ENCODE peak calls at places on chromosomes 2 and 18, in four cellular contexts. M, Y, B and K are unnamed samples.
A peak's percentile ranks its signal among the peaks of the same experiment; 100 is the strongest.

GRCh38 chr2:1687254-1687653 is 57.1 kb downstream of the PXDN start:
- DNase-seq in M (no peak), Y (peak; percentile 46), B (no peak), K (no peak)

GRCh38 chr18:36294031-36294430 is 3.5 kb upstream of the FHOD3 start:
- DNase-seq in M (no peak), Y (no peak), B (no peak), K (no peak)

GRCh38 chr2:187263675-187264580 is 184.1 kb downstream of the CALCRL start:
- DNase-seq in M (no peak), Y (no peak), B (no peak), K (no peak)

GRCh38 chr2:32937602-32938450 is 8.9 kb upstream of the LTBP1 start:
- DNase-seq in M (peak; percentile 12), Y (peak; percentile 48), B (no peak), K (peak; percentile 71)

GRCh38 chr2:232689152-232689910 is 7.8 kb upstream of the GIGYF2 start:
- DNase-seq in M (peak; percentile 19), Y (peak; percentile 39), B (no peak), K (peak; percentile 81)

GRCh38 chr2:171968509-171968908 is 31.2 kb upstream of the METAP1D start:
- DNase-seq in M (no peak), Y (no peak), B (no peak), K (no peak)

GRCh38 chr18:26225915-26226228 is 373 bp upstream of the TAF4B start:
- DNase-seq in M (no peak), Y (no peak), B (no peak), K (no peak)

GRCh38 chr18:48850891-48851302 is 99.9 kb downstream of the SMAD7 start:
- DNase-seq in M (peak; percentile 89), Y (peak; percentile 66), B (no peak), K (peak; percentile 69)

GRCh38 chr2:160278101-160278888 is 78.2 kb upstream of the ITGB6 start:
- DNase-seq in M (no peak), Y (no peak), B (no peak), K (no peak)

GRCh38 chr2:10054976-10055375 is 11.6 kb downstream of the KLF11 start:
- DNase-seq in M (no peak), Y (no peak), B (no peak), K (no peak)

GRCh38 chr2:26559556-26559955 is 81.6 kb downstream of the CIB4 start:
- DNase-seq in M (no peak), Y (no peak), B (no peak), K (no peak)

GRCh38 chr2:61450144-61450543 is 20.7 kb downstream of the USP34 start:
- DNase-seq in M (no peak), Y (no peak), B (no peak), K (peak; percentile 42)

GRCh38 chr18:67211646-67212045 is 304.9 kb downstream of the DSEL start:
- DNase-seq in M (no peak), Y (no peak), B (no peak), K (peak; percentile 22)

GRCh38 chr2:171579481-171579880 is 57.2 kb downstream of the CYBRD1 start:
- DNase-seq in M (no peak), Y (no peak), B (no peak), K (no peak)

GRCh38 chr2:237677951-237678481 is 50.6 kb downstream of the LRRFIP1 start:
- DNase-seq in M (peak; percentile 99), Y (peak; percentile 71), B (no peak), K (peak; percentile 96)

GRCh38 chr2:128520787-128521186 is 202.1 kb upstream of the HS6ST1 start:
- DNase-seq in M (no peak), Y (no peak), B (no peak), K (no peak)

GRCh38 chr18:31835528-31836138 is 75.0 kb upstream of the SLC25A52 start:
- DNase-seq in M (no peak), Y (peak; percentile 31), B (no peak), K (peak; percentile 45)

GRCh38 chr2:113178069-113178468 is 4.3 kb downstream of the PSD4 start:
- DNase-seq in M (no peak), Y (no peak), B (peak; percentile 9), K (no peak)

GRCh38 chr2:212649646-212650045 is 111.0 kb upstream of the ERBB4 start:
- DNase-seq in M (no peak), Y (no peak), B (no peak), K (no peak)

GRCh38 chr2:88831792-88832248 is 140.3 kb downstream of the RPIA start:
- DNase-seq in M (peak; percentile 22), Y (peak; percentile 6), B (peak; percentile 71), K (peak; percentile 81)

GRCh38 chr2:151051584-151052220 is 210.0 kb downstream of the RBM43 start:
- DNase-seq in M (peak; percentile 73), Y (peak; percentile 67), B (no peak), K (peak; percentile 80)

GRCh38 chr2:85534099-85534498 is 4.9 kb upstream of the MAT2A start:
- DNase-seq in M (no peak), Y (no peak), B (no peak), K (no peak)

GRCh38 chr2:8472545-8473361 is 209.1 kb upstream of the ID2 start:
- DNase-seq in M (no peak), Y (no peak), B (no peak), K (no peak)

GRCh38 chr2:234674781-234675201 is 177.9 kb upstream of the ARL4C start:
- DNase-seq in M (peak; percentile 63), Y (peak; percentile 72), B (no peak), K (peak; percentile 78)

GRCh38 chr18:44938396-44939036 is 257.8 kb downstream of the SETBP1 start:
- DNase-seq in M (no peak), Y (no peak), B (no peak), K (no peak)

GRCh38 chr2:176692518-176692917 is 423.3 kb downstream of the MTX2 start:
- DNase-seq in M (no peak), Y (no peak), B (no peak), K (peak; percentile 5)

GRCh38 chr2:111116843-111117665 is 3.7 kb upstream of the BCL2L11 start:
- DNase-seq in M (peak; percentile 67), Y (peak; percentile 81), B (peak; percentile 75), K (peak; percentile 82)

GRCh38 chr2:65278450-65279030 is 50.9 kb downstream of the ACTR2 start:
- DNase-seq in M (peak; percentile 28), Y (peak; percentile 69), B (no peak), K (peak; percentile 57)

GRCh38 chr2:119517433-119517832 is 6.8 kb downstream of the SCTR start:
- DNase-seq in M (peak; percentile 31), Y (peak; percentile 8), B (peak; percentile 71), K (peak; percentile 72)

GRCh38 chr2:70347831-70348230 is 46.0 kb upstream of the FAM136A start:
- DNase-seq in M (no peak), Y (no peak), B (no peak), K (no peak)

GRCh38 chr2:128421286-128421685 is 102.6 kb upstream of the HS6ST1 start:
- DNase-seq in M (no peak), Y (no peak), B (no peak), K (no peak)

GRCh38 chr2:69512446-69512845 is 75.2 kb upstream of the NFU1 start:
- DNase-seq in M (no peak), Y (no peak), B (no peak), K (no peak)

GRCh38 chr2:207288628-207289027 is 122.9 kb upstream of the KLF7 start:
- DNase-seq in M (no peak), Y (no peak), B (no peak), K (no peak)

GRCh38 chr2:196143641-196144236 is 27.6 kb downstream of the STK17B start:
- DNase-seq in M (peak; percentile 67), Y (peak; percentile 38), B (no peak), K (no peak)

GRCh38 chr18:6731197-6731596 is 1.7 kb downstream of the ARHGAP28 start:
- DNase-seq in M (peak; percentile 54), Y (peak; percentile 89), B (no peak), K (peak; percentile 86)

GRCh38 chr2:120192280-120192679 is 30.9 kb downstream of the TMEM185B start:
- DNase-seq in M (no peak), Y (no peak), B (no peak), K (no peak)

GRCh38 chr2:167293172-167293781 is 405.0 kb downstream of the XIRP2 start:
- DNase-seq in M (peak; percentile 12), Y (peak; percentile 43), B (no peak), K (peak; percentile 50)

GRCh38 chr18:64244571-64244970 is 95.7 kb upstream of the LINC00305 start:
- DNase-seq in M (no peak), Y (no peak), B (no peak), K (peak; percentile 18)
- TF ChIP-seq CTCF in M (no peak), Y (no peak), B (no peak), K (peak; percentile 17)

GRCh38 chr2:101815739-101816391 is 118.4 kb downstream of the MAP4K4 start:
- DNase-seq in M (peak; percentile 46), Y (no peak), B (no peak), K (peak; percentile 64)
- H3K4me3 ChIP-seq in M (no peak overlapping the region), Y (no peak overlapping the region), B (no peak overlapping the region), K (no peak overlapping the region)

GRCh38 chr2:179417436-179417949 is 152.9 kb upstream of the SESTD1 start:
- DNase-seq in M (no peak), Y (no peak), B (no peak), K (no peak)

GRCh38 chr2:179410552-179411356 is 146.1 kb upstream of the SESTD1 start:
- DNase-seq in M (peak; percentile 78), Y (peak; percentile 56), B (no peak), K (peak; percentile 85)

GRCh38 chr2:179412116-179412515 is 147.5 kb upstream of the SESTD1 start:
- DNase-seq in M (peak; percentile 18), Y (peak; percentile 34), B (no peak), K (peak; percentile 44)
- TF ChIP-seq CTCF in M (no peak), Y (no peak), B (no peak), K (no peak)

GRCh38 chr2:38748857-38749804 is 2.0 kb downstream of the SRSF7 start:
- DNase-seq in M (no peak), Y (no peak), B (no peak), K (no peak)

GRCh38 chr2:38750011-38750792 is 959 bp downstream of the SRSF7 start:
- DNase-seq in M (peak; percentile 24), Y (peak; percentile 30), B (peak; percentile 67), K (peak; percentile 42)

GRCh38 chr2:38747819-38748218 is 3.3 kb downstream of the SRSF7 start:
- DNase-seq in M (no peak), Y (no peak), B (no peak), K (no peak)

GRCh38 chr2:38747007-38747424 is 4.1 kb downstream of the SRSF7 start:
- DNase-seq in M (no peak), Y (no peak), B (no peak), K (no peak)

DNA sequence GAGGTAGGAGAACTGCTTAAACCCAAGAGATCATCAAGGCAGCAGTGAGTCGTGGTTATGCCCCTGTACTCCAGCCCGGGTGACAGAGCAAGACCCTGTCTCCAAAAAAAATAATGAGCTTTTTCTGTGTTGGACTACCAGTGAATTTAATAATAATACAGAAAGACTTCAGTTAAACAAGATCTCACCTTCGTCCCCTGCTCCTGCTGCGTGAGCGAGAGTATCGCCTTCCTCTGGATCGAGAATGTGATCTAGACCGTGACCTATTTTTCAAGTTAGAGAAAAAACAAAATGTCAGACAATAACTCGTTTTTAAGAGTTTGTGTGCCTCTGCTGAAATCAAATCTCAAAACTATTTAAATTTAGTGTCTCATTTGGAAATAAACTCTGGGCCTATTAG is 2.8 kb downstream of the SRSF7 start:
- DNase-seq in M (no peak), Y (no peak), B (no peak), K (no peak)
- H3K4me3 ChIP-seq in M (no peak overlapping the region), Y (no peak overlapping the region), B (no peak overlapping the region), K (no peak overlapping the region)

GRCh38 chr2:4763009-4763408 is 929.2 kb upstream of the SOX11 start:
- DNase-seq in M (no peak), Y (peak; percentile 20), B (no peak), K (peak; percentile 35)
- TF ChIP-seq CTCF in M (no peak), Y (peak; percentile 32), B (no peak), K (peak; percentile 52)

GRCh38 chr2:21656330-21657075 is 532.7 kb downstream of the TDRD15 start:
- DNase-seq in M (no peak), Y (no peak), B (no peak), K (no peak)
- H3K4me3 ChIP-seq in M (no peak overlapping the region), Y (no peak overlapping the region), B (no peak overlapping the region), K (no peak overlapping the region)